ENCODE peak calls at places on chromosomes 16 and 17, in nine cellular contexts. F is EL, P is NCI-H510A, J is cardiac muscle cell, H is GM03348, X is glutamatergic neuron, G is T-helper 1 cell, Z is EH, Y is NCI-H1436. W is an unnamed sample.

GRCh38 chr17:73924488-73925186 is 278.8 kb upstream of the RPL38 start:
- DNase-seq in F (no peak), P (no peak), J (no peak), H (no peak), X (no peak), G (no peak), Z (no peak), Y (no peak), W (no peak)

GRCh38 chr17:57315061-57315851 is 58.9 kb downstream of the MSI2 start:
- DNase-seq in F (no peak), P (no peak), J (no peak), H (no peak), X (no peak), G (no peak), Z (no peak), Y (no peak), W (no peak)

GRCh38 chr17:3761918-3762380 is 38.2 kb downstream of the HASPIN start:
- DNase-seq in F (no peak), P (no peak), J (no peak), H (no peak), X (no peak), G (no peak), Z (no peak), Y (no peak), W (no peak)

GRCh38 chr17:56425483-56425882 is 168.0 kb upstream of the NOG start:
- DNase-seq in F (no peak), P (no peak), J (no peak), H (no peak), X (no peak), G (no peak), Z (no peak), Y (no peak), W (no peak)

GRCh38 chr16:63422633-63423032 is 1386.4 kb upstream of the CDH8 start:
- DNase-seq in F (no peak), P (no peak), J (no peak), H (no peak), X (no peak), G (no peak), Z (no peak), Y (no peak), W (no peak)

GRCh38 chr16:55045329-55046145 is 114.9 kb downstream of the IRX5 start:
- DNase-seq in F (no peak), P (no peak), J (no peak), H (no peak), X (no peak), G (no peak), Z (no peak), Y (no peak), W (no peak)

GRCh38 chr16:85331685-85332084 is 219.4 kb upstream of the CIBAR2 start:
- DNase-seq in F (no peak), P (no peak), J (no peak), H (no peak), X (no peak), G (no peak), Z (no peak), Y (no peak), W (no peak)

GRCh38 chr17:77957215-77957868 is 1.2 kb upstream of the TNRC6C start:
- DNase-seq in F (peak), P (no peak), J (peak), H (peak), X (no peak), G (no peak), Z (peak), Y (no peak), W (no peak)

GRCh38 chr17:6427284-6427781 is 7.6 kb downstream of the AIPL1 start:
- DNase-seq in F (peak), P (no peak), J (no peak), H (peak), X (no peak), G (peak), Z (peak), Y (no peak), W (no peak)

GRCh38 chr16:56990407-56991286 is 1.3 kb downstream of the NLRC5 start:
- DNase-seq in F (no peak), P (no peak), J (no peak), H (no peak), X (no peak), G (no peak), Z (no peak), Y (no peak), W (no peak)

GRCh38 chr16:66984902-66985311 is 3.5 kb upstream of the CES4A start:
- DNase-seq in F (no peak), P (no peak), J (no peak), H (no peak), X (no peak), G (no peak), Z (no peak), Y (no peak), W (no peak)

GRCh38 chr17:41390411-41390938 is 6.9 kb downstream of the KRT31 start:
- DNase-seq in F (no peak), P (no peak), J (no peak), H (no peak), X (no peak), G (no peak), Z (no peak), Y (no peak), W (no peak)

GRCh38 chr16:8194795-8195194 is 395.5 kb downstream of the TMEM114 start:
- DNase-seq in F (no peak), P (no peak), J (no peak), H (no peak), X (peak), G (no peak), Z (no peak), Y (no peak), W (no peak)

GRCh38 chr16:56923481-56923880 is 8.5 kb upstream of the HERPUD1 start:
- DNase-seq in F (no peak), P (no peak), J (no peak), H (no peak), X (no peak), G (no peak), Z (peak), Y (no peak), W (no peak)

GRCh38 chr16:69311533-69312388 is 611 bp downstream of the VPS4A start:
- DNase-seq in F (peak), P (no peak), J (peak), H (peak), X (peak), G (peak), Z (peak), Y (no peak), W (no peak)

GRCh38 chr17:72733619-72734282 is 358.7 kb downstream of the SLC39A11 start:
- DNase-seq in F (no peak), P (no peak), J (no peak), H (no peak), X (no peak), G (no peak), Z (no peak), Y (no peak), W (no peak)

GRCh38 chr16:55530316-55530856 is 21.5 kb downstream of the LPCAT2 start:
- DNase-seq in F (no peak), P (no peak), J (no peak), H (no peak), X (no peak), G (no peak), Z (no peak), Y (no peak), W (no peak)

W was measured in epithelial cell of proximal tubule.